ENCODE peak calls at places on chromosomes 3 and 15, in eight cellular contexts. O is H1, W is esophagus squamous epithelium, Y is body of pancreas, I is transverse colon, N is endothelial cell of umbilical vein, C is sigmoid colon, M is suprapubic skin. Z is an unnamed sample.

GRCh38 chr3:113212155-113212844 is 943 bp downstream of the BOC start:
- DNase-seq in I (no peak), N (peak), W (no peak), M (no peak), O (no peak), Y (peak), C (peak), Z (peak)

GRCh38 chr15:91258436-91258779 is 158.4 kb downstream of the SV2B start:
- DNase-seq in I (no peak), Y (no peak), W (no peak), N (no peak), M (no peak), C (no peak), O (no peak), Z (no peak)

GRCh38 chr15:80638553-80639167 is 56.5 kb upstream of the ABHD17C start:
- DNase-seq in N (peak), M (no peak), O (no peak), Y (no peak), I (no peak), C (no peak), W (no peak), Z (no peak)

GRCh38 chr3:9898467-9899229 is 4.0 kb upstream of the IL17RE start:
- DNase-seq in N (no peak), C (no peak), Y (peak), O (no peak), W (no peak), I (peak), M (no peak), Z (no peak)

GRCh38 chr15:46670256-46670655 is 1035.4 kb downstream of the SQOR start:
- DNase-seq in O (no peak), I (no peak), W (no peak), M (no peak), Y (no peak), N (no peak), C (no peak), Z (no peak)

GRCh38 chr3:79937567-79937966 is 169.8 kb upstream of the ROBO1 start:
- DNase-seq in W (no peak), I (no peak), N (no peak), M (no peak), Y (no peak), O (peak), C (no peak), Z (no peak)

GRCh38 chr3:106533097-106533496 is 664.3 kb upstream of the CBLB start:
- DNase-seq in N (no peak), O (no peak), Y (no peak), C (no peak), W (no peak), M (no peak), I (no peak), Z (no peak)

GRCh38 chr15:35603298-35603697 is 57.3 kb upstream of the DPH6 start:
- DNase-seq in I (no peak), O (no peak), W (no peak), N (peak), C (no peak), Y (no peak), M (no peak), Z (no peak)

GRCh38 chr3:193060738-193061137 is 143.1 kb upstream of the MB21D2 start:
- DNase-seq in O (no peak), M (no peak), C (no peak), N (no peak), W (no peak), Y (no peak), I (no peak), Z (no peak)

GRCh38 chr3:43959498-43960447 is 269.0 kb downstream of the ABHD5 start:
- DNase-seq in M (no peak), N (no peak), C (no peak), Y (no peak), W (no peak), O (no peak), I (no peak), Z (no peak)

GRCh38 chr3:152466784-152467183 is 198.1 kb downstream of the MBNL1 start:
- DNase-seq in I (no peak), C (no peak), N (peak), M (no peak), Y (no peak), W (no peak), O (no peak), Z (no peak)

GRCh38 chr15:33008284-33009011 is 186.1 kb downstream of the FMN1 start:
- DNase-seq in W (no peak), N (no peak), Y (peak), C (peak), M (no peak), I (no peak), O (no peak), Z (no peak)

GRCh38 chr3:120432105-120432860 is 18.5 kb downstream of the FSTL1 start:
- DNase-seq in W (no peak), I (no peak), M (peak), Y (no peak), N (no peak), O (peak), C (no peak), Z (no peak)

GRCh38 chr3:58646503-58646902 is 20.1 kb downstream of the FAM3D start:
- DNase-seq in I (no peak), O (no peak), M (no peak), W (no peak), C (no peak), Y (no peak), N (peak), Z (no peak)

GRCh38 chr15:50143255-50143860 is 24.3 kb upstream of the ATP8B4 start:
- DNase-seq in C (no peak), N (no peak), I (no peak), M (no peak), Y (no peak), W (no peak), O (no peak), Z (no peak)

GRCh38 chr15:55588070-55588817 is at the start of gene PYGO1:
- DNase-seq in W (no peak), O (no peak), I (peak), C (peak), M (peak), Y (peak), N (peak), Z (peak)

GRCh38 chr3:100797921-100798491 is 88.7 kb downstream of the TFG start:
- DNase-seq in W (no peak), N (peak), O (no peak), C (no peak), M (no peak), I (no peak), Y (no peak), Z (no peak)

GRCh38 chr3:132034486-132035464 is at the start of gene CPNE4:
- DNase-seq in C (peak), M (peak), O (peak), I (peak), N (peak), W (no peak), Y (peak), Z (peak)

GRCh38 chr15:59062985-59063384 is 42.0 kb upstream of the CCNB2 start:
- DNase-seq in O (no peak), Y (no peak), C (no peak), N (no peak), M (no peak), W (no peak), I (no peak), Z (no peak)

GRCh38 chr3:186181901-186182300 is 73.0 kb upstream of the ETV5 start:
- DNase-seq in M (no peak), W (no peak), O (no peak), N (no peak), Y (no peak), C (no peak), I (no peak), Z (no peak)

GRCh38 chr3:47117803-47118364 is 46.0 kb downstream of the SETD2 start:
- DNase-seq in O (no peak), Y (no peak), C (no peak), M (no peak), I (no peak), W (no peak), N (peak), Z (no peak)

GRCh38 chr3:161409069-161409468 is 37.8 kb upstream of the SPTSSB start:
- DNase-seq in M (no peak), O (no peak), W (no peak), I (no peak), N (peak), C (no peak), Y (peak), Z (no peak)

GRCh38 chr3:16516695-16517481 is 3.4 kb upstream of the RFTN1 start:
- DNase-seq in O (no peak), M (no peak), W (no peak), N (peak), I (no peak), C (no peak), Y (no peak), Z (peak)
- TF ChIP-seq POLR2A in O (no peak), M (no peak), W (no peak), N (no peak), I (no peak), C (no peak), Y (no peak), Z (no peak)

GRCh38 chr15:65981837-65982696 is 112.8 kb downstream of the RAB11A start:
- DNase-seq in O (peak), M (no peak), Y (peak), W (no peak), C (no peak), N (no peak), I (peak), Z (no peak)

GRCh38 chr15:65982941-65983340 is 113.7 kb downstream of the RAB11A start:
- DNase-seq in C (no peak), M (no peak), O (no peak), W (no peak), Y (no peak), N (no peak), I (no peak), Z (no peak)

GRCh38 chr15:65979316-65979715 is 110.0 kb downstream of the RAB11A start:
- DNase-seq in W (no peak), C (no peak), Y (no peak), I (no peak), M (no peak), N (no peak), O (no peak), Z (no peak)

GRCh38 chr15:65979837-65980236 is 110.5 kb downstream of the RAB11A start:
- DNase-seq in C (no peak), W (no peak), I (no peak), N (no peak), O (no peak), M (no peak), Y (no peak), Z (no peak)

GRCh38 chr15:65980824-65981456 is 111.6 kb downstream of the RAB11A start:
- DNase-seq in Y (peak), N (peak), M (no peak), C (no peak), O (peak), W (no peak), I (peak), Z (peak)
- H3K4me3 ChIP-seq in Y (no peak), N (no peak), M (no peak), C (no peak), O (no peak), W (no peak), I (no peak), Z (no peak)

DNA sequence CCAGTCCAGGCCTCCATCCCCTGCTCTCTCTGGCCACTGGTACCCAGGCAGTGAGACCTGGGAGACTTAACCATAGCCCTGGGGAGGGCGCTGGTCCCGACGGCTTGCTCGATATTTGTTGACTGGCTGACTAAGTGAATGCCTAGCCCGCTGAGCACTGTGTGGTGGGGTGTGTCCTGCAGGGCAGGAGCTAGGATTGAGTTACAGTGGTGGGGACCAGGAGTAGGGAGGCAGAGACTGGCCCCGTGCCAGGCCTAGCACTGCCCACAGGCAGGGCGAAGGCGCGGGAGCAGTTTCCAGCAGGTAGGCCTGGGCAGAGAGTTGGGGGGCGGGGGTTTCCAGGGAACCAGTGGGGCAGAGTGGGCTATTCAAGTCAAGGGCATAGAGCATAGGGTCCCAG is at the start of gene VILL:
- DNase-seq in M (peak), C (peak), O (no peak), I (peak), W (no peak), Y (no peak), N (no peak), Z (no peak)
- TF ChIP-seq POLR2A in M (no peak), C (peak), O (no peak), I (peak), W (no peak), Y (no peak), N (no peak), Z (no peak)

GRCh38 chr3:95438274-95438673 is 1375.4 kb downstream of the NSUN3 start:
- DNase-seq in W (no peak), Y (no peak), O (no peak), M (no peak), I (no peak), N (no peak), C (no peak), Z (no peak)
- H3K4me3 ChIP-seq in W (no peak), Y (no peak), O (no peak), M (no peak), I (no peak), N (no peak), C (no peak), Z (no peak)

GRCh38 chr3:158097571-158098553 is 8.4 kb downstream of the SHOX2 start:
- DNase-seq in W (no peak), O (peak), I (peak), N (peak), M (no peak), C (no peak), Y (peak), Z (peak)
- TF ChIP-seq POLR2A in W (no peak), O (no peak), I (no peak), N (no peak), M (no peak), C (no peak), Y (no peak), Z (no peak)

GRCh38 chr15:76342046-76342381 is 5.4 kb downstream of the ISL2 start:
- DNase-seq in O (no peak), W (no peak), C (no peak), N (no peak), Y (no peak), M (no peak), I (no peak), Z (no peak)

GRCh38 chr15:76341366-76342045 is 4.9 kb downstream of the ISL2 start:
- DNase-seq in Y (peak), W (no peak), I (peak), O (no peak), C (no peak), N (no peak), M (no peak), Z (no peak)

GRCh38 chr15:76339302-76340197 is 3.0 kb downstream of the ISL2 start:
- DNase-seq in Y (peak), I (peak), C (no peak), W (no peak), M (no peak), N (peak), O (no peak), Z (no peak)

GRCh38 chr15:76340198-76340801 is 3.7 kb downstream of the ISL2 start:
- DNase-seq in Y (peak), M (no peak), W (no peak), I (peak), N (peak), C (no peak), O (no peak), Z (no peak)

DNA sequence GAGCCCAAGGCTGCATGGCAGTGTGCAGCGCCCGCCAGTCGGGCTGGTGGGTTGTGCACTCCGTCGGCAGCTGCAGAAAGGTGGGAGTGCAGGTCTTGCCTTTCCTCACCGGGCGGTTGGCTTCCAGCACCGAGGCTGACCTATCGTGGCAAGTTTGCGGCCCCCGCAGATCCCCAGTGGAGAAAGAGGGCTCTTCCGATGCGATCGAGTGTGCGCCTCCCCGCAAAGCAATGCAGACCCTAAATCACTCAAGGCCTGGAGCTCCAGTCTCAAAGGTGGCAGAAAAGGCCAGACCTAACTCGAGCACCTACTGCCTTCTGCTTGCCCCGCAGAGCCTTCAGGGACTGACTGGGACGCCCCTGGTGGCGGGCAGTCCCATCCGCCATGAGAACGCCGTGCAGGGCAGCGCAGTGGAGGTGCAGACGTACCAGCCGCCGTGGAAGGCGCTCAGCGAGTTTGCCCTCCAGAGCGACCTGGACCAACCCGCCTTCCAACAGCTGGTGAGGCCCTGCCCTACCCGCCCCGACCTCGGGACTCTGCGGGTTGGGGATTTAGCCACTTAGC is 4.3 kb downstream of the ISL2 start:
- DNase-seq in O (no peak), N (no peak), W (no peak), Y (peak), I (peak), C (no peak), M (no peak), Z (no peak)
- H3K4me3 ChIP-seq in O (peak), N (no peak), W (peak), Y (no peak), I (peak), C (peak), M (peak), Z (no peak)

DNA sequence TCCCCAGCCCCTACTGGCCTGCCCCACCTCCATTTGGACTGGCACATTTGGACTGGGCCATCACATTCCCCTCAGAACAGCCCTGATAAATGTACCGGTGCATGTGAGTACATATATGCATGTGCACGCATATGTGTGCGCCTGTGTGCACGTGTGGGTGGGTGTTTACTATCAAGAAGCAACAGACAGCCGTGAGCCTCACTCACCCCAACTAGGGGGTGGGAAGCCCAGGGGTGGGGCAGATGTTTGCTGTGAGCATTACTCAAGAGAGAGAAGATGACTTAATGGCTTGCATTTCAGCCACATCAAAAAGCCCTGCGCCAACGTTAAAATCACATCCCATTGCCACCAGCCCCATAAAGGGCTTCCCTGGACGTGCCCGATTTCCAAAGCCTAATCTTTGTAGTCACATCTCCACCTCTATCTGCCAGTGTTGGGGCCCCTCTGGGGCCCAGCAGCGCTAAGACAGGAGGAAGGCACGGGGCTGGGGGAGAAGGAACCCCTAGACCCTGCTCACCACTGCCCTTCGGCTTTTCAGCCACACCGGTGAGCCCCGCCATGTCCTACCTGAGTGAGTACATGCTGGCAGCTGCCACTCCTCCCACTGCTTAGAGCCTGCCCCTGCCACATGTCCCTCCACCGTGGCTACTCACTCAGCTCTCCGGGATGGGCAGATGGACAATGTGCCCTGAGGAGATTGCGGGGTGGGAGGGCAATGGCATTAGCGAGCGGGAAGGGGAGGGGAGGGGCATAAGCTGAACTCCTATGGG is 10.9 kb downstream of the ITIH3 start:
- DNase-seq in O (no peak), C (no peak), M (no peak), W (no peak), Y (no peak), N (no peak), I (no peak), Z (no peak)
- TF ChIP-seq POLR2A in O (no peak), C (no peak), M (no peak), W (no peak), Y (no peak), N (no peak), I (no peak), Z (no peak)

GRCh38 chr15:99071091-99071680 is 33.7 kb upstream of the SYNM start:
- DNase-seq in N (no peak), W (no peak), O (no peak), I (no peak), C (no peak), M (peak), Y (no peak), Z (no peak)

GRCh38 chr15:99076555-99077308 is 28.1 kb upstream of the SYNM start:
- DNase-seq in M (peak), N (peak), O (peak), Y (peak), I (peak), C (peak), W (no peak), Z (peak)

GRCh38 chr15:99073008-99073714 is 31.7 kb upstream of the SYNM start:
- DNase-seq in W (no peak), C (no peak), O (no peak), I (no peak), N (no peak), M (peak), Y (no peak), Z (no peak)

GRCh38 chr15:99074446-99074845 is 30.4 kb upstream of the SYNM start:
- DNase-seq in O (no peak), N (no peak), I (no peak), W (no peak), M (peak), Y (no peak), C (no peak), Z (no peak)

GRCh38 chr15:99076109-99076508 is 28.8 kb upstream of the SYNM start:
- DNase-seq in M (no peak), Y (no peak), I (no peak), N (no peak), C (no peak), O (no peak), W (no peak), Z (no peak)
- H3K4me3 ChIP-seq in M (no peak), Y (no peak), I (no peak), N (no peak), C (no peak), O (no peak), W (peak), Z (no peak)

Z was measured in uterus.